ENCODE peak calls at places on chromosomes 6 and 20, in nine cellular contexts. E is A549; W is heart left ventricle; V is cardiac muscle cell; I is tibial artery; U is IMR-90; F is RWPE2; O is left ventricle myocardium inferior; J is effector memory CD4-positive, alpha-beta T cell. N is an unnamed sample. For H3K4me1, the result is how much of the 10 kb centered on the place peaks cover.

GRCh38 chr6:80214436-80215022 is 108.1 kb downstream of the BCKDHB start:
- DNase-seq in E (peak), W (no peak), V (peak), I (no peak), U (peak), F (no peak), O (peak), J (no peak), N (no peak)

GRCh38 chr6:144408151-144408550 is 123.0 kb downstream of the UTRN start:
- DNase-seq in E (no peak), W (peak), V (no peak), I (peak), U (peak), F (no peak), O (peak), J (no peak), N (no peak)

GRCh38 chr20:24776755-24777271 is 172.3 kb upstream of the CST7 start:
- DNase-seq in E (no peak), W (no peak), V (no peak), I (peak), U (no peak), F (peak), O (no peak), J (no peak), N (no peak)

GRCh38 chr6:21201673-21202430 is 391.7 kb upstream of the SOX4 start:
- DNase-seq in E (no peak), W (no peak), V (no peak), I (no peak), U (no peak), F (no peak), O (no peak), J (no peak), N (no peak)

GRCh38 chr6:46011241-46012085 is 4.2 kb downstream of the CLIC5 start:
- DNase-seq in E (no peak), W (no peak), V (no peak), I (no peak), U (no peak), F (no peak), O (peak), J (peak), N (peak)

GRCh38 chr6:21997414-21998037 is 299.3 kb downstream of the PRL start:
- DNase-seq in E (no peak), W (no peak), V (peak), I (no peak), U (peak), F (no peak), O (no peak), J (no peak), N (no peak)

GRCh38 chr20:49575551-49576060 is 7.7 kb upstream of the PTGIS start:
- DNase-seq in E (peak), W (peak), V (no peak), I (peak), U (no peak), F (peak), O (no peak), J (no peak), N (no peak)

GRCh38 chr20:24830649-24831048 is 118.4 kb upstream of the CST7 start:
- DNase-seq in E (no peak), W (no peak), V (no peak), I (no peak), U (no peak), F (no peak), O (no peak), J (no peak), N (no peak)

GRCh38 chr6:138219398-138219797 is 1.1 kb upstream of the PBOV1 start:
- DNase-seq in E (no peak), W (no peak), V (no peak), I (no peak), U (no peak), F (no peak), O (no peak), J (no peak), N (no peak)

GRCh38 chr6:150499882-150500312 is 99.8 kb upstream of the PLEKHG1 start:
- DNase-seq in E (no peak), W (no peak), V (no peak), I (no peak), U (no peak), F (no peak), O (no peak), J (no peak), N (no peak)

GRCh38 chr6:155882527-155883333 is 427.1 kb upstream of the NOX3 start:
- DNase-seq in E (no peak), W (no peak), V (no peak), I (no peak), U (peak), F (no peak), O (no peak), J (no peak), N (no peak)

GRCh38 chr20:33654680-33655161 is 7.4 kb upstream of the C20orf144 start:
- DNase-seq in E (no peak), W (no peak), V (no peak), I (no peak), U (no peak), F (no peak), O (peak), J (no peak), N (no peak)

GRCh38 chr6:5766260-5766659 is 240.5 kb downstream of the NRN1 start:
- DNase-seq in E (no peak), W (no peak), V (no peak), I (no peak), U (no peak), F (no peak), O (no peak), J (no peak), N (no peak)

GRCh38 chr20:7585126-7585679 is 355.1 kb downstream of the HAO1 start:
- DNase-seq in E (no peak), W (no peak), V (no peak), I (no peak), U (no peak), F (no peak), O (no peak), J (no peak), N (no peak)

GRCh38 chr6:162442675-162443074 is 284.9 kb downstream of the PRKN start:
- DNase-seq in E (peak), W (no peak), V (peak), I (no peak), U (no peak), F (no peak), O (no peak), J (no peak), N (no peak)

GRCh38 chr6:122214605-122215318 is 184.7 kb upstream of the HSF2 start:
- DNase-seq in E (no peak), W (no peak), V (no peak), I (no peak), U (no peak), F (no peak), O (no peak), J (no peak), N (no peak)

GRCh38 chr6:15754035-15754705 is 91.3 kb upstream of the DTNBP1 start:
- DNase-seq in E (no peak), W (no peak), V (no peak), I (no peak), U (peak), F (no peak), O (no peak), J (no peak), N (no peak)

GRCh38 chr6:11241793-11242201 is 9.3 kb upstream of the NEDD9 start:
- DNase-seq in E (no peak), W (peak), V (peak), I (peak), U (no peak), F (no peak), O (peak), J (no peak), N (no peak)

GRCh38 chr20:1890469-1891262 is 4.5 kb upstream of the SIRPA start:
- DNase-seq in E (no peak), W (no peak), V (no peak), I (no peak), U (no peak), F (no peak), O (no peak), J (no peak), N (no peak)

GRCh38 chr20:1588166-1588868 is 30.8 kb upstream of the SIRPD start:
- DNase-seq in E (no peak), W (no peak), V (no peak), I (peak), U (no peak), F (no peak), O (no peak), J (no peak), N (no peak)

GRCh38 chr6:13593720-13594119 is 19.3 kb downstream of the SIRT5 start:
- DNase-seq in E (no peak), W (no peak), V (no peak), I (no peak), U (peak), F (no peak), O (no peak), J (no peak), N (no peak)

GRCh38 chr20:3766832-3767433 is 620 bp downstream of the ADISSP start:
- DNase-seq in E (no peak), W (no peak), V (peak), I (no peak), U (no peak), F (no peak), O (no peak), J (no peak), N (peak)

GRCh38 chr6:136544326-136544725 is 5.9 kb downstream of the MAP7 start:
- DNase-seq in E (no peak), W (no peak), V (no peak), I (no peak), U (no peak), F (no peak), O (no peak), J (no peak), N (no peak)

GRCh38 chr6:109079981-109080380 is 14.7 kb downstream of the SESN1 start:
- DNase-seq in E (no peak), W (peak), V (peak), I (peak), U (no peak), F (no peak), O (peak), J (no peak), N (no peak)
- H3K4me1 ChIP-seq in E (under half), W (under half), V (under half), I (under half), U (under half), F (under half), O (half or more), J (under half), N (under half)

DNA sequence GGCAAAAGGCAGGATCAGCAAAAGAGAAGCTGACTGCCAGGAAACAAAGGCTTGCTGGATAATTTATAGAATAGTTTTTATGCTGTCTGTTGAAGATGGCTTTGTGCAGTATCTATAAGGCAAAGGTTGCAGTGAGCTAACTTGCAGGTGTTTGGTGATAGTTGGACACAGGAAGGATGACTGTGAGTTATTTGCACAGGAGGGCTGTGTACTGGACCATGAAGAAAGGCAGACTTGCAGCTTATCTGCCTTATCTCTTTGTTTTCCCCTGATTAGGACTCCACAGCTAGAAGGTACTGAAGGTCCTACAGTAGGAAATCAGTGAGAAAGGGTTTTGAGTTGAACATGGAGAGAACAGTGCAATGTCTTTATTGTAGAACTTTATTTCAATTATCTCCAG is 2.1 kb downstream of the BTN1A1 start:
- DNase-seq in E (no peak), W (no peak), V (no peak), I (no peak), U (no peak), F (no peak), O (no peak), J (no peak), N (no peak)
- H3K4me3 ChIP-seq in E (no peak), W (peak), V (peak), I (peak), U (no peak), F (no peak), O (peak), J (peak), N (no peak)

DNA sequence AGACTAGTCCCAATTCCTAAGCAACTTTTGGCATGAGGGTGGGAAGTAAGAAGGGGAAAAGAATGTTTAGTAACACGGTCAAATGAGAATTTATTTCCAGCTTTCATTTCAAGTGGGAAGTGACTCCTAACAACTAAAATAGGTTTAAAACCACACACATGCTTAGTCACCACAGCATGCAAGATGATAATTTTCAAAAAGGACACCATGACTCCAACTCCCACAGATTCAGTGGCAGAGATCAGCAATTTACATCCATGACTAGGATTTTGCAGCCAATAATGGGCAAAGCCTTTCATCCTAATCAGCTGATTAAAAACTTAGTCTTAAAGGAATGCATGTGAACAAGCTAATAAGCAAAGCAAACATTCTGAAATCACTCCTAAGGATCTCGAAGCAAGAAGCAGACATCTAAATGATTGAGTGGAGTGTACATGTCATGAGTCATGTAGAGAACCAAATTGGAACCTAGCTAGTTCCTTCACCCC is 48.1 kb upstream of the GCLC start:
- DNase-seq in E (no peak), W (no peak), V (no peak), I (no peak), U (peak), F (no peak), O (no peak), J (no peak), N (no peak)
- H3K27ac ChIP-seq in E (peak), W (no peak), V (no peak), I (no peak), U (no peak), F (no peak), O (no peak), J (no peak), N (no peak)

GRCh38 chr6:41574002-41574401 is 27.8 kb downstream of the FOXP4 start:
- DNase-seq in E (no peak), W (no peak), V (no peak), I (no peak), U (no peak), F (no peak), O (no peak), J (no peak), N (no peak)
- H3K4me1 ChIP-seq in E (half or more), W (under half), V (under half), I (under half), U (under half), F (under half), O (under half), J (under half), N (under half)

GRCh38 chr6:71419954-71420692 is 131.5 kb downstream of the OGFRL1 start:
- DNase-seq in E (no peak), W (peak), V (peak), I (peak), U (peak), F (no peak), O (peak), J (no peak), N (no peak)
- H3K4me3 ChIP-seq in E (peak), W (peak), V (peak), I (peak), U (peak), F (peak), O (peak), J (peak), N (no peak)